ENCODE peak calls at places on chromosome 10, in nine cellular contexts. W, U, O, A, D, H, K, V and C are unnamed samples.

GRCh38 chr10:3774814-3775670 is 10.0 kb downstream of the KLF6 start:
- DNase-seq in W (no peak), U (no peak), O (no peak), A (no peak), D (peak; percentile 91), H (peak; percentile 85), K (peak; percentile 68), V (peak; percentile 38), C (peak; percentile 64)

GRCh38 chr10:28095791-28096367 is 97.0 kb upstream of the ODAD2 start:
- DNase-seq in W (no peak), U (no peak), O (no peak), A (no peak), D (no peak), H (peak; percentile 78), K (no peak), V (no peak), C (no peak)

GRCh38 chr10:97179731-97180366 is 5.9 kb downstream of the SLIT1 start:
- DNase-seq in W (peak; percentile 61), U (no peak), O (no peak), A (no peak), D (no peak), H (no peak), K (no peak), V (no peak), C (no peak)

GRCh38 chr10:111335826-111336225 is 259.0 kb downstream of the ADRA2A start:
- DNase-seq in W (no peak), U (no peak), O (no peak), A (no peak), D (no peak), H (no peak), K (no peak), V (no peak), C (no peak)

GRCh38 chr10:865924-866576 is 65.5 kb downstream of the LARP4B start:
- DNase-seq in W (no peak), U (no peak), O (no peak), A (no peak), D (no peak), H (no peak), K (no peak), V (no peak), C (no peak)

GRCh38 chr10:42769173-42769572 is 13.4 kb upstream of the BMS1 start:
- DNase-seq in W (no peak), U (no peak), O (no peak), A (no peak), D (no peak), H (no peak), K (no peak), V (no peak), C (no peak)

GRCh38 chr10:784759-785538 is 95.5 kb upstream of the DIP2C start:
- DNase-seq in W (peak; percentile 74), U (peak; percentile 46), O (peak; percentile 83), A (peak; percentile 60), D (peak; percentile 88), H (peak; percentile 76), K (peak; percentile 58), V (no peak), C (peak; percentile 44)

GRCh38 chr10:133422821-133423771 is 1.3 kb downstream of the SPRN start:
- DNase-seq in W (peak; percentile 75), U (peak; percentile 15), O (no peak), A (peak; percentile 17), D (no peak), H (no peak), K (no peak), V (no peak), C (no peak)

GRCh38 chr10:78765726-78766335 is 302.9 kb upstream of the ZMIZ1 start:
- DNase-seq in W (peak; percentile 41), U (no peak), O (peak; percentile 41), A (no peak), D (no peak), H (no peak), K (no peak), V (no peak), C (no peak)

GRCh38 chr10:128629111-128630096 is 503.2 kb upstream of the MKI67 start:
- DNase-seq in W (no peak), U (no peak), O (peak; percentile 69), A (no peak), D (no peak), H (no peak), K (peak; percentile 98), V (no peak), C (no peak)

GRCh38 chr10:110032801-110033723 is 25.3 kb downstream of the ADD3 start:
- DNase-seq in W (no peak), U (no peak), O (no peak), A (no peak), D (no peak), H (peak; percentile 39), K (no peak), V (no peak), C (no peak)

GRCh38 chr10:101405006-101405405 is 51.0 kb downstream of the BTRC start:
- DNase-seq in W (no peak), U (no peak), O (no peak), A (no peak), D (no peak), H (no peak), K (no peak), V (no peak), C (no peak)

GRCh38 chr10:26367771-26368170 is 70.4 kb upstream of the APBB1IP start:
- DNase-seq in W (no peak), U (no peak), O (no peak), A (no peak), D (no peak), H (no peak), K (no peak), V (peak; percentile 3), C (no peak)

GRCh38 chr10:91571671-91572070 is 61.2 kb downstream of the PPP1R3C start:
- DNase-seq in W (no peak), U (no peak), O (no peak), A (no peak), D (no peak), H (no peak), K (no peak), V (no peak), C (no peak)

GRCh38 chr10:133235891-133236321 is 1.7 kb upstream of the VENTX start:
- DNase-seq in W (no peak), U (no peak), O (no peak), A (no peak), D (no peak), H (no peak), K (no peak), V (no peak), C (no peak)

DNA sequence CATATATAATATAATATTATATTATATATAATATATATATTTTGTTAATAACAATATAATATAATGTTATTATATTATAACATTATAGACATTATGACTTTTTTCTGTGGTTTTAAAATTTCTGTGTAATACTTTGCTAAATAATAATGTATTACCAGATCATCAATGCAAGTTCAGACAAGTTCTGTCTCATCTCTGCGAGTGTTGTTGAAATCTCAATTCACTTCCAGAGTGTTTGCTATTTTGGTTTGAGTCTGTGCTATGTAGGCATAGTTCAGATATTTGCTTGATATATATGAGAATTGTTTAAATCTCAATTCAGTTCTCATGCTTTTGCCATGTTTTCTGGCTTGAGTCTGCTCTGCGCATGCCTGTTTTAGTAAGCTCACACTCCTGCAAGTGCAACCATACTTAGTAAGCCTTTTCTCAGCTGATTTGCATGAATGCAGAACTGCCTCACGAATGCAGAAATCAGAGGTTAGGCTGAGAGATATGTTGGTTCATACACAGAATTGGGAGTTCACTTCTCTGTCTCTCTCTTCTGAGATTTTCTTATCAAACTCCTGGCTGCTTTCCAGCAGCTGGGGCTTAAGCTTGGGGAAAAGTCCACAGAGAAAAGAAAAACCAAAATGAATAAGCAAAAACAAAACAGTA is 830.2 kb upstream of the SORCS1 start:
- DNase-seq in W (no peak), U (no peak), O (no peak), A (no peak), D (no peak), H (no peak), K (no peak), V (no peak), C (no peak)
- H3K9me3 ChIP-seq in W (no peaks in the 10 kb centered on the region), U (no peaks in the 10 kb centered on the region), O (no peaks in the 10 kb centered on the region), A (no peaks in the 10 kb centered on the region), D (no peaks in the 10 kb centered on the region), H (peaks cover 3% of the 10 kb centered on the region), K (peaks cover 36% of the 10 kb centered on the region), V (no peaks in the 10 kb centered on the region), C (no peaks in the 10 kb centered on the region)

GRCh38 chr10:14736043-14736442 is 38.7 kb downstream of the FAM107B start:
- DNase-seq in W (no peak), U (no peak), O (no peak), A (no peak), D (no peak), H (no peak), K (no peak), V (no peak), C (no peak)
- H3K27ac ChIP-seq in W (peak overlapping the region; percentile 72), U (no peak overlapping the region), O (no peak overlapping the region), A (no peak overlapping the region), D (no peak overlapping the region), H (no peak overlapping the region), K (no peak overlapping the region), V (no peak overlapping the region), C (peak overlapping the region; percentile 89)

GRCh38 chr10:35690534-35690933 is 48.4 kb upstream of the FZD8 start:
- DNase-seq in W (no peak), U (no peak), O (no peak), A (no peak), D (no peak), H (no peak), K (no peak), V (no peak), C (no peak)
- H3K4me1 ChIP-seq in W (no peaks in the 10 kb centered on the region), U (no peaks in the 10 kb centered on the region), O (no peaks in the 10 kb centered on the region), A (no peaks in the 10 kb centered on the region), D (no peaks in the 10 kb centered on the region), H (no peaks in the 10 kb centered on the region), K (no peaks in the 10 kb centered on the region), V (no peaks in the 10 kb centered on the region), C (no peaks in the 10 kb centered on the region)

DNA sequence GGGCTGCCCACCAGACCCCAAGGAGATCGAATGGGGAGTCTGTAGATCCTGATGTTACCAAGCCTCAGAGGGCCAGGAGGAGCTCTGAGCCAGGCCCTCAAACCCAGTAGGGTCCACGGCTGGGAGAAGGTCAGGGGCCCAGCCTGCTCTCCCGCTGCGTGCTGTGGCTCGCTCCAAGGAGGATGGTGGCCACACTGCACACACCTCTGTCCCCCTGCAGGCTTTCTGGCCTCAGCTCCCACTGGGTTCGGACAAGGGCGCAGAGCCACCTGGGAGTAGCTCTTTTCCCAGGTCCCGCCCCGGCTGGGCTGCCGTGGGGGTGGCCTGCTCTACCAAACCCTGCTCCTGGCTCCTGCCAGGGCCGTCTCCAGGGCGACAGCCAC is 175.8 kb downstream of the ZNF248 start:
- DNase-seq in W (no peak), U (no peak), O (no peak), A (no peak), D (no peak), H (no peak), K (no peak), V (no peak), C (no peak)
- H3K9me3 ChIP-seq in W (peaks cover 55% of the 10 kb centered on the region), U (peaks cover 37% of the 10 kb centered on the region), O (peaks cover 15% of the 10 kb centered on the region), A (no peaks in the 10 kb centered on the region), D (peaks cover 60% of the 10 kb centered on the region), H (peaks cover 11% of the 10 kb centered on the region), K (no peaks in the 10 kb centered on the region), V (no peaks in the 10 kb centered on the region), C (no peaks in the 10 kb centered on the region)